ENCODE peak calls at places on chromosomes 6 and 20, in eight cellular contexts. Q is suprapubic skin, K is adrenal gland, M is tibial nerve, A is thoracic aorta, V is left lung, G is psoas muscle, F is PC-3. O is an unnamed sample.

GRCh38 chr6:125910518-125910917 is 46.1 kb upstream of the HINT3 start:
- DNase-seq in A (no peak), V (no peak), Q (no peak), K (no peak), M (no peak), G (no peak), F (peak; percentile 11), O (no peak)

GRCh38 chr20:57106030-57106682 is 160.3 kb downstream of the BMP7 start:
- DNase-seq in V (no peak), Q (no peak), K (no peak), F (no peak), A (no peak), G (no peak), M (no peak), O (no peak)

GRCh38 chr20:37293301-37293943 is 4.0 kb downstream of the MANBAL start:
- DNase-seq in K (no peak), G (no peak), F (no peak), A (no peak), V (no peak), M (no peak), Q (no peak), O (no peak)

GRCh38 chr20:3203315-3204123 is 963 bp downstream of the DDRGK1 start:
- DNase-seq in A (no peak), M (no peak), Q (no peak), V (no peak), F (peak; percentile 39), K (peak; percentile 50), G (no peak), O (no peak)

GRCh38 chr6:52508261-52508739 is 68.6 kb downstream of the TRAM2 start:
- DNase-seq in A (no peak), M (no peak), K (no peak), G (no peak), Q (no peak), V (no peak), F (no peak), O (no peak)

GRCh38 chr6:83221886-83222479 is 28.8 kb downstream of the RWDD2A start:
- DNase-seq in G (no peak), Q (no peak), K (no peak), V (no peak), M (no peak), A (no peak), F (peak; percentile 57), O (no peak)

GRCh38 chr6:145830612-145831011 is 16.0 kb upstream of the FBXO30 start:
- DNase-seq in A (no peak), K (no peak), V (no peak), Q (no peak), G (no peak), F (no peak), M (no peak), O (no peak)

GRCh38 chr6:78243519-78243918 is 590.7 kb downstream of the MEI4 start:
- DNase-seq in A (no peak), K (no peak), M (no peak), G (no peak), F (peak; percentile 16), Q (no peak), V (no peak), O (no peak)

GRCh38 chr20:53738945-53739798 is 145.5 kb upstream of the ZNF217 start:
- DNase-seq in G (no peak), Q (no peak), V (no peak), M (no peak), A (no peak), F (peak; percentile 72), K (no peak), O (no peak)

GRCh38 chr6:130720076-130720475 is 107.1 kb upstream of the SMLR1 start:
- DNase-seq in K (no peak), Q (no peak), A (no peak), M (no peak), G (no peak), V (no peak), F (no peak), O (no peak)

GRCh38 chr6:100116409-100117194 is 122.6 kb upstream of the MCHR2 start:
- DNase-seq in A (no peak), V (no peak), F (peak; percentile 79), K (peak; percentile 57), Q (no peak), G (no peak), M (no peak), O (no peak)

GRCh38 chr6:12849420-12850200 is 133.0 kb downstream of the PHACTR1 start:
- DNase-seq in G (no peak), A (no peak), K (no peak), V (no peak), M (no peak), Q (no peak), F (peak; percentile 5), O (no peak)

GRCh38 chr20:32807706-32808105 is 12.0 kb upstream of the MAPRE1 start:
- DNase-seq in V (no peak), A (no peak), F (no peak), K (no peak), M (no peak), G (no peak), Q (no peak), O (no peak)

GRCh38 chr6:38436726-38437465 is 202.8 kb downstream of the BTBD9 start:
- DNase-seq in Q (no peak), A (no peak), K (no peak), F (peak; percentile 93), V (no peak), G (no peak), M (no peak), O (no peak)

GRCh38 chr20:57609086-57609841 is 11.0 kb downstream of the ZBP1 start:
- DNase-seq in G (peak; percentile 30), M (no peak), Q (no peak), F (no peak), K (no peak), A (no peak), V (peak; percentile 25), O (no peak)

GRCh38 chr6:157831018-157831369 is 7.9 kb downstream of the SNX9 start:
- DNase-seq in Q (no peak), K (no peak), A (no peak), F (no peak), V (no peak), G (no peak), M (no peak), O (no peak)

GRCh38 chr20:57308451-57309410 is 20.9 kb upstream of the SPO11 start:
- DNase-seq in A (no peak), V (no peak), F (no peak), K (no peak), M (no peak), G (no peak), Q (peak; percentile 53), O (no peak)

GRCh38 chr20:58891686-58892125 is 39.2 kb downstream of the GNAS start:
- DNase-seq in F (peak; percentile 44), K (peak; percentile 39), M (no peak), A (no peak), Q (no peak), G (peak; percentile 72), V (no peak), O (no peak)

DNA sequence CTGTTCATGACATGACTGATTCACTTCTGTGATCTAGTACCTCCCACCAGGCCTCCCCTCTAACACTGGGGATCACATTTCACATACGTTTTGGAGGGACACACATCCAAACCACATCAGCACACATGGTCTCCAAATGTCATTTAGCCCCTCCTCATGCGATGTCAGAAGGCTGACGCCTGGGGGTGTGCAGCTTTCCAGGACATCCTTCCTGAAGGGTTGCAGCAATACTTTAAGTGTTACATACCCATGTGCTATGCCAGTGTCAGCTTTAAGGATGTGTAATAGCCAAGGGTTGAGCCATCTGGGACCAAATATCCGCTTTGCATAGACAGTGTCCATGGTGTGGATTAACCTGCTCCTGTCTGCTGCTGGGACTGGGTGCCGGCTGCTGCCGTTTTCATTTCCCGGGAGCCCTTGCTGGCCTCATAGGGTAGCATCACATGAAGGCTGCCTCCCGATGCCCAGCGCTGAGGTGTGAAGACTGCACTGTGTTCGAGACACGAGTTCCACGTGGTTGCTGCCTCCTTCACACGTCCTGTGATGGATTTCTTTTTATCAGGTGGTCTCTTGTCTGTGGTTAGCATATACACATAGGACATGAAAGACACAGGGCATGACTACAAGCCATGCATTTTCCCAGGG is 219.0 kb downstream of the THBS2 start:
- DNase-seq in G (no peak), V (no peak), K (no peak), Q (no peak), F (no peak), M (no peak), A (no peak), O (no peak)
- TF ChIP-seq CTCF in G (no peak), V (no peak), K (no peak), Q (no peak), F (no peak), M (no peak), A (no peak), O (no peak)

GRCh38 chr6:21586300-21586699 is 7.3 kb upstream of the SOX4 start:
- DNase-seq in Q (no peak), K (no peak), M (no peak), V (no peak), F (no peak), G (no peak), A (no peak), O (no peak)
- H3K4me3 ChIP-seq in Q (no peak overlapping the region), K (no peak overlapping the region), M (no peak overlapping the region), V (no peak overlapping the region), F (peak overlapping the region; percentile 92), G (no peak overlapping the region), A (no peak overlapping the region), O (no peak overlapping the region)

GRCh38 chr20:944774-945410 is 28.8 kb upstream of the ANGPT4 start:
- DNase-seq in M (no peak), Q (peak; percentile 56), G (no peak), K (no peak), V (no peak), F (no peak), A (no peak), O (no peak)

GRCh38 chr20:942611-943010 is 26.5 kb upstream of the ANGPT4 start:
- DNase-seq in M (no peak), V (no peak), Q (no peak), A (no peak), G (no peak), K (no peak), F (no peak), O (no peak)

GRCh38 chr20:944148-944547 is 28.0 kb upstream of the ANGPT4 start:
- DNase-seq in Q (no peak), A (no peak), F (no peak), K (no peak), G (no peak), M (no peak), V (no peak), O (no peak)

GRCh38 chr20:946826-947225 is 30.7 kb upstream of the ANGPT4 start:
- DNase-seq in F (no peak), Q (no peak), V (no peak), K (no peak), G (no peak), A (no peak), M (no peak), O (no peak)

DNA sequence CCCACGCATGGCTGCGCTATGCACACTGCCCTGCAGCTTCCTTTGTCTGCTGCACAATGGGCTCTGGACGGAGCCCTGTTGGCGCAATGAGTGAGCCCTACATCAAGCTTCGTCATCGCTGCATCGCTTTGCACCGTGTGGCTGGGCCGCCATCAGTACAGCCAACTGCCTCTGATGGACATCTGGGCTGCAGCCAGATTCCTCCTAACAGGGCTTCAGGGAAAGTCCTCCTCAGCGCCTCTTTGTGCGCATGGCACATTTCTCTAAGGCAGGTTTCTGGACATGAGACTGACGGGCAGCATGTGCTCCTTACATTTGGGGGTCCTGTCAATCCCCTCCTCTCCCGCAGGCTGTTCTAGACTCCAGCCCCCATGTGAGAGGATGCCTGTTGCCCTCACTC is 29.7 kb upstream of the ANGPT4 start:
- DNase-seq in K (no peak), M (no peak), G (no peak), F (no peak), V (no peak), Q (no peak), A (no peak), O (no peak)
- TF ChIP-seq CTCF in K (no peak), M (no peak), G (no peak), F (no peak), V (no peak), Q (no peak), A (no peak), O (no peak)

GRCh38 chr6:90247262-90247661 is 49.4 kb downstream of the BACH2 start:
- DNase-seq in F (no peak), G (no peak), K (no peak), A (no peak), Q (no peak), V (no peak), M (no peak), O (no peak)
- H3K4me3 ChIP-seq in F (no peak overlapping the region), G (no peak overlapping the region), K (no peak overlapping the region), A (no peak overlapping the region), Q (no peak overlapping the region), V (no peak overlapping the region), M (no peak overlapping the region), O (no peak overlapping the region)

O was measured in dorsolateral prefrontal cortex.